ENCODE peak calls at places on chromosomes 13 and 19, in nine cellular contexts. Q is CD8-positive, alpha-beta T cell; R is GM12865; H is IMR-90; S is GM12878; N is transverse colon; M is cardiac fibroblast; D is epithelial cell of proximal tubule; O is osteocyte. G is an unnamed sample.

GRCh38 chr13:93771782-93772181 is 545.2 kb downstream of the GPC6 start:
- DNase-seq in Q (no peak), R (no peak), H (peak; percentile 31), S (no peak), N (no peak), M (peak; percentile 39), D (no peak), O (no peak), G (no peak)

GRCh38 chr13:38670627-38671026 is 16.2 kb upstream of the FREM2 start:
- DNase-seq in Q (no peak), R (no peak), H (peak; percentile 2), S (no peak), N (no peak), M (peak; percentile 82), D (no peak), O (no peak), G (no peak)

GRCh38 chr19:49555600-49556411 is 24.6 kb downstream of the NOSIP start:
- DNase-seq in Q (peak; percentile 85), R (peak; percentile 40), H (no peak), S (no peak), N (peak; percentile 84), M (peak; percentile 56), D (no peak), O (no peak), G (no peak)

GRCh38 chr13:34025746-34026145 is 207.8 kb downstream of the RFC3 start:
- DNase-seq in Q (no peak), R (no peak), H (peak; percentile 8), S (no peak), N (no peak), M (peak; percentile 14), D (peak; percentile 12), O (no peak), G (no peak)

GRCh38 chr13:76027131-76027530 is 391.0 kb downstream of the LMO7 start:
- DNase-seq in Q (no peak), R (no peak), H (no peak), S (no peak), N (no peak), M (no peak), D (no peak), O (no peak), G (no peak)

GRCh38 chr13:66951426-66951825 is 278.7 kb downstream of the PCDH9 start:
- DNase-seq in Q (no peak), R (no peak), H (no peak), S (no peak), N (no peak), M (no peak), D (no peak), O (no peak), G (no peak)

GRCh38 chr19:45450042-45450380 is 17.8 kb upstream of the FOSB start:
- DNase-seq in Q (peak; percentile 29), R (peak; percentile 70), H (no peak), S (no peak), N (no peak), M (no peak), D (no peak), O (no peak), G (no peak)

GRCh38 chr13:29428310-29428991 is 167.0 kb downstream of the SLC7A1 start:
- DNase-seq in Q (no peak), R (no peak), H (no peak), S (no peak), N (no peak), M (no peak), D (no peak), O (no peak), G (no peak)

GRCh38 chr13:31053896-31054295 is 107.8 kb downstream of the HSPH1 start:
- DNase-seq in Q (no peak), R (no peak), H (no peak), S (no peak), N (no peak), M (no peak), D (no peak), O (no peak), G (no peak)

GRCh38 chr13:113962386-113962785 is 11.5 kb downstream of the C13orf46 start:
- DNase-seq in Q (no peak), R (no peak), H (no peak), S (no peak), N (no peak), M (no peak), D (no peak), O (no peak), G (no peak)

GRCh38 chr19:33552928-33553279 is 31.3 kb upstream of the PEPD start:
- DNase-seq in Q (no peak), R (no peak), H (no peak), S (no peak), N (no peak), M (no peak), D (no peak), O (no peak), G (no peak)

GRCh38 chr19:28898279-28898678 is 314.7 kb downstream of the UQCRFS1 start:
- DNase-seq in Q (no peak), R (no peak), H (peak; percentile 43), S (no peak), N (no peak), M (no peak), D (no peak), O (no peak), G (no peak)

DNA sequence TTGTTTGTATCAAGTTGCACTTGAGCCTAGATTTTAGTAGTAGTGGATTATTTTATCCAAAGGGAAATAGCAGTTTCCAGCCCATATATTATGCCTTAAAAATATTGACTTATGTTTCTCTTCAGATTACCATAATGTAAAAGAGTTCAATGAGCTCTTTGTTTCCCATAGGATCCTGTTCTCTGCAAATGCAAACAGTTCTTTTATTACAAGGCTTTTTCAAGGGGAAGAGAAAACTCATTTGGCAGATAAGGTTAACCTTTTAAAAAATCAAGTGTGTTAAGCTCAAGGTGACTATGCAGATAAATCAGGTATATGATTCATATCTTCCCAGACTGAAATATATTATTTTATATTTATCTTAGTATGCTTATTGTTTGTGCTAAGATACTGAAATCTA is 961.2 kb upstream of the SPRY2 start:
- DNase-seq in Q (no peak), R (no peak), H (no peak), S (no peak), N (no peak), M (no peak), D (no peak), O (no peak), G (no peak)
- TF ChIP-seq CTCF in Q (no peak), R (no peak), H (no peak), S (no peak), N (no peak), M (no peak), D (no peak), O (no peak), G (no peak)

GRCh38 chr19:19475845-19476828 is 39.2 kb downstream of the TSSK6 start:
- DNase-seq in Q (no peak), R (no peak), H (no peak), S (no peak), N (no peak), M (peak; percentile 54), D (no peak), O (no peak), G (no peak)
- TF ChIP-seq CTCF in Q (no peak), R (peak; percentile 28), H (peak; percentile 43), S (peak; percentile 22), N (no peak), M (peak; percentile 49), D (peak; percentile 55), O (peak; percentile 43), G (no peak)

GRCh38 chr19:31570718-31571117 is 221.5 kb upstream of the TSHZ3 start:
- DNase-seq in Q (no peak), R (no peak), H (no peak), S (no peak), N (no peak), M (no peak), D (no peak), O (peak; percentile 49), G (no peak)

GRCh38 chr19:31578326-31578725 is 229.1 kb upstream of the TSHZ3 start:
- DNase-seq in Q (no peak), R (no peak), H (no peak), S (no peak), N (no peak), M (no peak), D (no peak), O (peak; percentile 51), G (no peak)

GRCh38 chr19:31568724-31569123 is 219.5 kb upstream of the TSHZ3 start:
- DNase-seq in Q (no peak), R (no peak), H (no peak), S (no peak), N (no peak), M (no peak), D (no peak), O (no peak), G (no peak)

GRCh38 chr19:31572671-31573298 is 223.5 kb upstream of the TSHZ3 start:
- DNase-seq in Q (no peak), R (no peak), H (no peak), S (no peak), N (no peak), M (no peak), D (no peak), O (peak; percentile 38), G (no peak)

DNA sequence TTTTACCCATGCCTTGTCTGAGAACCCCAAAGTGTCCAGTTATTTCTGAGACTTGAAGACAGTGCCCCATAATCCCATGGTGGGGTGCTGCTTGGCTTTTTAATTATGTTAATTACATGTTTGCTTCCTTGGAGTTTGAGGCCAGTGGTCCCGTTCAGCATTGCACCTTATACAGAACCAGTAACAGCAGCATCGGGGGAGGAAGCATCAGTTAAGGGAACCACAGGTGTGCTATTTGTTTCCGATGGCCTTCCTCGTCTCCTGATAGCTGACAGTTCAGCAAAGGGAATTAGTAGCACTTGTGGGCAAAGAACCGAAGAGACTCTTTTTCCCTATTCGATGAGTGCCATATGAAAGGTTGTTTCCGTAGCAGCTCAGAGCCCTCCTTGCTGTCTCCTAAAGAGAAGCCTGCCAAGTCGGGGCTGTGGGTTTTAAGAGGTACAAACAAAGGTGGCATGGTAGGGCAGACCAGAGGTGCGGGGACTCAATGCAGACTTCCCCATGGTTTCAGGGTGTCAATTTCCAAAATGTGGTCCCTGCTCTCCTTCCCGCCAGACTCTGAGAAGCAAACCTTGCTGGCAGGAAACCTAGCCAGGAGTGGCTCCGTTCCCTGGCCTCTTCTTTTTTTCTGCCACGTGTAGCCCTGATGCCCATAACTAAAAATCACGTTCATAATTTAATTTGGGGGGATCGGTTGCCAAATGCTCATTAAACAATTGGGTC is 225.2 kb upstream of the TSHZ3 start:
- DNase-seq in Q (no peak), R (no peak), H (no peak), S (no peak), N (no peak), M (no peak), D (no peak), O (peak; percentile 49), G (no peak)
- TF ChIP-seq CTCF in Q (no peak), R (no peak), H (no peak), S (no peak), N (no peak), M (no peak), D (no peak), O (no peak), G (no peak)

DNA sequence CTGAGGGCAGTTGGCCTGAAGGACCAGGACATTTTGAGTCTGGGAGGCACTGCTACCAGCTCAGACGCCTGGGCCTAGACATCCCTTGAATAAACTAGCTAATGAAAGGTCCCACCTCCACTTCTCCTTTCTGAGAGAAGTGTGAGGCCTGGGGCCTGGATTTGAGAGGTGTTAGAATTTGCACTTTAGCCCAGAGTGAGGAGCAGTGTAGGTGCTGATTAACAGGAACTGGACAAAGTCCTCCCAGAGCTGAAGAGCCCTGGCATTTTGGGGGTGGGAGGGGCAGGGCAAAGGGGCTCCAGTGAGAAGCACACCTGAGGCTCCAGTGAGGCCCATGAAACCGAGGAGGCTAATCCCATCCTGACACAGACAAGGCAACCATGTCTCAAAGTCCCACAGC is 15.2 kb upstream of the SLC1A5 start:
- DNase-seq in Q (no peak), R (no peak), H (no peak), S (no peak), N (peak; percentile 30), M (no peak), D (no peak), O (no peak), G (no peak)
- TF ChIP-seq CTCF in Q (no peak), R (no peak), H (no peak), S (no peak), N (no peak), M (no peak), D (no peak), O (no peak), G (no peak)

G was measured in GM20000.